ENCODE peak calls at places on chromosomes 4 and X, in seven cellular contexts. N is progenitor cell of endocrine pancreas, C is bronchial epithelial cell, D is epithelial cell of proximal tubule, H is neural progenitor cell, S is GM13977, P is GM10248. J is an unnamed sample.

GRCh38 chr4:85747871-85748491 is 273.0 kb downstream of the ARHGAP24 start:
- DNase-seq in D (no peak), H (peak), P (peak), C (peak), N (no peak), S (peak), J (peak)

GRCh38 chr4:11182586-11183357 is 245.9 kb downstream of the HS3ST1 start:
- DNase-seq in S (no peak), P (no peak), H (no peak), D (no peak), N (no peak), C (peak), J (no peak)

GRCh38 chr4:88697113-88697512 is 516 bp downstream of the NAP1L5 start:
- DNase-seq in S (no peak), H (no peak), C (no peak), D (no peak), P (no peak), N (no peak), J (no peak)

GRCh38 chrX:119145241-119145653 is 17.6 kb upstream of the KIAA1210 start:
- DNase-seq in H (peak), P (no peak), D (no peak), S (no peak), N (no peak), C (peak), J (no peak)

GRCh38 chr4:23818097-23818648 is 71.7 kb downstream of the PPARGC1A start:
- DNase-seq in S (no peak), H (no peak), C (no peak), D (no peak), P (no peak), N (no peak), J (no peak)

GRCh38 chrX:153687121-153688039 is at the start of gene SLC6A8:
- DNase-seq in C (no peak), N (peak), D (no peak), H (peak), S (peak), P (no peak), J (peak)

GRCh38 chr4:185304541-185304940 is 91.2 kb downstream of the LRP2BP start:
- DNase-seq in D (no peak), C (no peak), P (no peak), N (no peak), S (no peak), H (no peak), J (no peak)

GRCh38 chrX:16992902-16993301 is 46.4 kb downstream of the REPS2 start:
- DNase-seq in P (no peak), H (no peak), D (no peak), C (no peak), N (no peak), S (no peak), J (no peak)

GRCh38 chr4:156795727-156796126 is 175.9 kb downstream of the PDGFC start:
- DNase-seq in C (no peak), D (no peak), H (no peak), S (no peak), N (no peak), P (no peak), J (no peak)

GRCh38 chrX:75547137-75547536 is 24.3 kb upstream of the ZDHHC15 start:
- DNase-seq in P (no peak), S (no peak), H (no peak), C (no peak), D (no peak), N (no peak), J (no peak)

GRCh38 chr4:172601195-172601594 is 567.4 kb upstream of the GALNT7 start:
- DNase-seq in H (peak), C (no peak), D (no peak), N (no peak), P (no peak), S (no peak), J (no peak)

DNA sequence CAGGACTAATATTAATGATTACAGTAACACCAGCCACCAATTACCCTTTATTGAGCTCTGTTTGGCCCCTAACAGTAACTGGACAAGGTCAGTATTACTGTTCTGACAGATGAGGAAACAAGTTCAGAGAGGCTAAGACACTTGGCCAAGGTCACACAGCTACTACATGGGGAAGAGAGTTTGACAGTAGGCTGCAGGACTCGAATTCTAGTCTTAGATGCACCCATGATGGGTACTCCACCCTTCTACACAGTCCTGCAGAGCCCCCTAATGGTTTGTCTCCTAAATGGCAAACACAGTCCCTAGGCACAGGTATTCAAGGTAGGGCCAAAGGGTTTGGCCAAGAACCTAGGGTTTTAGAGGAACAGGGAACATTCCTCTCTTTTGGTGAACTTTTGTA is 93.9 kb downstream of the NSUN7 start:
- DNase-seq in D (no peak), S (peak), H (peak), C (no peak), N (no peak), P (peak), J (no peak)
- TF ChIP-seq CTCF in D (peak), S (peak), H (peak), C (peak), N (no peak), P (peak), J (no peak)

DNA sequence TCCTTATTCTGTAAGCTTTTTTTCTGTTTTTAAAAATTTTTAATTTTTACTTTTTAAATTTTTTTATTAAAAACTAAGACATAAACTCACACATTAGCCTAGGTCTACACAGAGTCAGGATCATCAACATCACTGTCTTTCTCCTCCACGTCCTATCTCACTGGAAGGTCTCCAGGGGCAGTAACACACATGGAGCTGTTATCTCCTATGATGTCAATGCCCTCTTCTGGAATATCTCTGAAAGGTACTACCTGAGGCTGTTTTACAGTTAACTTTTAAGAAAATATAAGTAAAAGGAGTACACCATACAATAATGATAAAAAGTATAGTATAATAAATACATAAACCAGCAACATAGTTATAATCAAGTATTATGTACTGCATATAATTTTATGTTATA is 21.2 kb downstream of the IL15 start:
- DNase-seq in N (no peak), C (no peak), H (no peak), D (no peak), S (no peak), P (no peak), J (no peak)
- TF ChIP-seq CTCF in N (no peak), C (no peak), H (no peak), D (no peak), S (no peak), P (no peak), J (no peak)

GRCh38 chr4:38873290-38873949 is 5.8 kb downstream of the FAM114A1 start:
- DNase-seq in D (no peak), S (no peak), C (no peak), N (no peak), P (no peak), H (no peak), J (no peak)
- TF ChIP-seq CTCF in D (no peak), S (peak), C (no peak), N (peak), P (no peak), H (peak), J (no peak)

DNA sequence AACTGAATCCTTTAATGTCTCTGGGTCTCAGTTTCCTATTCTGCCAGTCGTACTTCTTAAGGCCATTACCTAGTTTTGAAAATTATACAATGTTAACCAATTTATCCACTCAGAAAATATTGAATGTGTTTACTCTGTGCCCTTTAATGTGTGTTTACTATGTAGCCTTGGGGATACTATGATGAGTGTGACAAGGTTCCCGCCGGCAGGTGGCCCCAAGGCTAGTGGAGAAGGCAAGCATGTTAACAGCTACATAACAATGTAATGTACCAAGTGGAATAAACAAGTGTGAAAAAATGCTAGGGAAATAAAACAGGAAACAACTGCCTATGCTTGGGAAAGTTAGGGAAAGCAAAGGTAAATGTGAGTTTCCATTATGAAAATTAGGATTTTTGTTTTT is 187.3 kb upstream of the MBNL3 start:
- DNase-seq in P (no peak), H (no peak), N (no peak), S (no peak), C (no peak), D (no peak), J (no peak)
- TF ChIP-seq CTCF in P (no peak), H (no peak), N (peak), S (no peak), C (no peak), D (no peak), J (no peak)

DNA sequence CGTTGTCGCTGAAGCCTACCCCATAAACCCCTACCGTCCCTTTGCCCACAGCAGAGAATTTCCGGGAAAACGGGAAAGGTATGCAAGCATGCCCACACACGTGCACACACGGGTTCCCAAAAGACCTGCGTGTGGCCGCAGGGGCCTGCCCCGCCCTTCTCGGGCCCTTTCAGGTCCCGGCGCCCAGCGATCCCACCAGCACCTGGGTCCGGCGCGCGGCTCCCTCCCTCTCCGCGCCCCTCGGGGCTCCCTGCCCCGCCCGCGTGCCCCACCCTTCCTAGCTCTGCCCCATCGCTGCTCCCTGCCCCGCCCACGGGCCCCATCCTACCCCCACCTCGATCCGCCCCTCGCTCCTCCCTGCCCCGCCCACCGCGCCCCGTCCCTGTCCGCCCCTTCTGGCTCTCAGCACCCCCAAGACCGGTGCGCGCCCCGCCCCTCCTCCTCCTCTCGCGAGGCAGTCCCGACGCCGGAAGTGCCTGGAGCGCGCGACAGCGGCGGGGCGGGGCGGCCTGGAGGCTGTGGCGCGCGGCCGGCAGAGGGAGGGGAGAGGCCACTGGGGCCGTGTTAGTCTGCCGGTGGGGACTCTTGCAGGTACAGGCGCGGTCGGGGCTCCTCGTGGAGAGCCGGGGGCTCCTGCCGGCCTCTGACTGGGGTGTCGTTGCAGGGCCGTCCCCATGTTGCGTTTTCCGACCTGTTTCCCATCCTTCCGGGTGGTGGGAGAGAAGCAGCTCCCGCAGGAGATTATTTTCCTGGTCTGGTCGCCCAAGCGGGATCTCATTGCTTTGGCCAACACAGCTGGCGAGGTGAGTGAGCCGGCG is at the start of gene ANAPC4:
- DNase-seq in C (peak), P (peak), N (peak), H (peak), D (no peak), S (peak), J (peak)
- TF ChIP-seq CTCF in C (peak), P (no peak), N (no peak), H (no peak), D (no peak), S (no peak), J (no peak)

GRCh38 chr4:57554693-57555092 is 444.5 kb upstream of the IGFBP7 start:
- DNase-seq in S (no peak), N (no peak), P (no peak), H (no peak), C (no peak), D (no peak), J (no peak)
- TF ChIP-seq CTCF in S (no peak), N (no peak), P (no peak), H (no peak), C (no peak), D (no peak), J (no peak)

GRCh38 chr4:78022517-78022916 is 34.6 kb upstream of the FRAS1 start:
- DNase-seq in D (no peak), N (no peak), C (no peak), S (no peak), P (no peak), H (no peak), J (no peak)
- TF ChIP-seq CTCF in D (peak), N (no peak), C (no peak), S (no peak), P (no peak), H (no peak), J (no peak)

DNA sequence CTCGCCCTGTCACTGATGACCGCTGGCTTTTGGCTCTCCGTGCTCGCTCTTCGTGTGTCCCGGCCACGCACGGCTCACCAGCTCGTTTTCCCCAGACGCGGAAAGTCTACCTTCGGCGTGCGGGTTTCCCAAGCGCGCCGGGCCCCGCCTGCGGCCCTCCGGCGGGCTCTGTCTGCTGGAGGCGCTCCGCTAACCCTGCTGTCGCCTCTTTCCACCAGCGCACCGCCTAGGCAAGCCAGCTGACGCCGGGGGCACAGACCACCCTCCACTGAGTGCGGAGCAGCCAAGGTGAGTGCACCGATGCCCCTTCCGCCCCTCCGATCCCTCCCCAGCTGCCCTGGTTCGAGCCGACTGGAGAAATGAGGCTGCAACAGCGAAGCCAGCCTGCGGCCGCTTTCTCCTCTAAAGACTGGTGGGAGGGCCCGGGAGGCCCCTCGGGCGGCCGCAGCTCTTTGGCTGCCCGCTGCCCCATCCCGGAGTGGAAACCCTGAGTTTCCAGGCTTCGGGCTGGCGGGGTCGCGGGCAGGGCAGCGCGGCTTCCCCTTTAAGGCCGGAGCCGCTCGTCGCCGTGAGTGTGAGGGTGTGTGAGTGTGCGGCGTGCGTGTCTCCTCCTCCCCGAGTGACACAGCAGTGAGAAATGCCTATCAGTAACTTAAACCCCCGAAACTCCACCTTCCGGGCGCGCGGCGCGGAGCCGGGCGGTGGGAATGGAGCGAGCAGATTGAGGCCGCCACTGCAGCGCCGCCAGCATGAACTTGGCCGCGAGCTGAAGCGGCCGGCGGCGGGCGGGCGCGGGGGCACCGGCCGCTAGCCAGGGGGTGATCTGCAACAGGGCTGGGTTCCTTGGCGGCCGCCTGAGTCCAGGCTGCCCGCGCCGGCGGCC is at the start of gene MAMLD1:
- DNase-seq in H (peak), D (no peak), S (peak), P (no peak), N (no peak), C (peak), J (peak)
- TF ChIP-seq CTCF in H (no peak), D (no peak), S (no peak), P (no peak), N (no peak), C (no peak), J (peak)

GRCh38 chr4:169185133-169185956 is 85.4 kb downstream of the SH3RF1 start:
- DNase-seq in H (no peak), P (no peak), S (no peak), D (no peak), C (peak), N (no peak), J (no peak)
- TF ChIP-seq CTCF in H (peak), P (no peak), S (no peak), D (no peak), C (peak), N (no peak), J (no peak)

J was measured in AG09319.